ENCODE peak calls at places on chromosomes 7 and 10, in ten cellular contexts. G is CD4-positive, alpha-beta T cell; M is stomach; T is tibial artery; A is bronchial epithelial cell; D is heart right ventricle; O is A549; L is body of pancreas; K is OCI-LY7; X is cardiac fibroblast. B is an unnamed sample.

GRCh38 chr10:69558559-69558958 is 14.7 kb downstream of the NEUROG3 start:
- DNase-seq in G (no peak), M (no peak), T (no peak), A (no peak), D (no peak), O (no peak), L (no peak), K (no peak), X (no peak), B (no peak)

GRCh38 chr10:88401671-88402347 is 181.3 kb downstream of the RNLS start:
- DNase-seq in G (no peak), M (no peak), T (no peak), A (peak), D (no peak), O (no peak), L (no peak), K (no peak), X (peak), B (no peak)

GRCh38 chr7:86282014-86282682 is 361.6 kb upstream of the GRM3 start:
- DNase-seq in G (no peak), M (no peak), T (no peak), A (no peak), D (peak), O (no peak), L (no peak), K (no peak), X (no peak), B (no peak)

GRCh38 chr10:121927361-121927840 is 430 bp downstream of the ATE1 start:
- DNase-seq in G (peak), M (peak), T (peak), A (peak), D (peak), O (peak), L (peak), K (peak), X (peak), B (peak)

GRCh38 chr10:75718996-75719395 is 287.6 kb downstream of the LRMDA start:
- DNase-seq in G (no peak), M (no peak), T (no peak), A (peak), D (no peak), O (no peak), L (no peak), K (no peak), X (peak), B (no peak)

GRCh38 chr10:103149991-103150622 is 43.0 kb downstream of the NT5C2 start:
- DNase-seq in G (no peak), M (no peak), T (no peak), A (no peak), D (no peak), O (no peak), L (no peak), K (no peak), X (peak), B (no peak)

GRCh38 chr10:96746503-96746902 is 26.2 kb upstream of the PIK3AP1 start:
- DNase-seq in G (no peak), M (no peak), T (no peak), A (no peak), D (no peak), O (no peak), L (no peak), K (no peak), X (no peak), B (no peak)

GRCh38 chr7:133682364-133683181 is 429.7 kb downstream of the EXOC4 start:
- DNase-seq in G (no peak), M (no peak), T (no peak), A (no peak), D (no peak), O (no peak), L (no peak), K (no peak), X (no peak), B (no peak)

GRCh38 chr7:90595341-90595800 is 750 bp upstream of the CDK14 start:
- DNase-seq in G (no peak), M (no peak), T (no peak), A (no peak), D (no peak), O (no peak), L (no peak), K (no peak), X (peak), B (no peak)

GRCh38 chr10:130360826-130361311 is 224.7 kb downstream of the GLRX3 start:
- DNase-seq in G (no peak), M (peak), T (no peak), A (no peak), D (no peak), O (no peak), L (peak), K (no peak), X (no peak), B (no peak)

GRCh38 chr7:121449304-121449703 is 53.2 kb upstream of the FAM3C start:
- DNase-seq in G (no peak), M (no peak), T (no peak), A (peak), D (no peak), O (no peak), L (peak), K (no peak), X (peak), B (no peak)

GRCh38 chr7:44142028-44142427 is 896 bp upstream of the MYL7 start:
- DNase-seq in G (no peak), M (no peak), T (peak), A (no peak), D (no peak), O (no peak), L (no peak), K (no peak), X (no peak), B (peak)

GRCh38 chr7:73830872-73831655 is at the start of gene CLDN4:
- DNase-seq in G (no peak), M (peak), T (no peak), A (peak), D (no peak), O (no peak), L (peak), K (no peak), X (no peak), B (peak)

GRCh38 chr7:95209778-95210177 is 114.6 kb downstream of the PON1 start:
- DNase-seq in G (no peak), M (no peak), T (no peak), A (no peak), D (no peak), O (no peak), L (no peak), K (no peak), X (no peak), B (no peak)

GRCh38 chr7:55533729-55534080 is 38.6 kb downstream of the VOPP1 start:
- DNase-seq in G (no peak), M (no peak), T (no peak), A (no peak), D (no peak), O (no peak), L (no peak), K (no peak), X (no peak), B (no peak)

GRCh38 chr10:58734116-58734515 is 221.4 kb downstream of the BICC1 start:
- DNase-seq in G (no peak), M (no peak), T (no peak), A (no peak), D (no peak), O (no peak), L (no peak), K (no peak), X (peak), B (no peak)

GRCh38 chr10:31749981-31750850 is 178.4 kb downstream of the ARHGAP12 start:
- DNase-seq in G (no peak), M (no peak), T (peak), A (no peak), D (peak), O (no peak), L (peak), K (no peak), X (peak), B (peak)

GRCh38 chr10:48931188-48931587 is 8.5 kb downstream of the LRRC18 start:
- DNase-seq in G (no peak), M (no peak), T (no peak), A (no peak), D (no peak), O (no peak), L (no peak), K (no peak), X (no peak), B (no peak)

GRCh38 chr7:68865351-68865885 is 732.9 kb upstream of the AUTS2 start:
- DNase-seq in G (no peak), M (no peak), T (no peak), A (no peak), D (no peak), O (no peak), L (no peak), K (no peak), X (peak), B (no peak)

GRCh38 chr7:16268821-16269768 is 152.2 kb downstream of the CRPPA start:
- DNase-seq in G (no peak), M (no peak), T (no peak), A (peak), D (no peak), O (no peak), L (no peak), K (no peak), X (peak), B (no peak)

GRCh38 chr7:76364198-76364584 is 5.4 kb upstream of the YWHAG start:
- DNase-seq in G (no peak), M (no peak), T (no peak), A (peak), D (peak), O (no peak), L (no peak), K (no peak), X (peak), B (no peak)

GRCh38 chr10:93921338-93921737 is 27.6 kb downstream of the SLC35G1 start:
- DNase-seq in G (peak), M (no peak), T (no peak), A (no peak), D (no peak), O (no peak), L (peak), K (peak), X (no peak), B (peak)

GRCh38 chr7:56074371-56074791 is 10.3 kb downstream of the SUMF2 start:
- DNase-seq in G (peak), M (peak), T (peak), A (peak), D (peak), O (peak), L (peak), K (peak), X (peak), B (peak)

GRCh38 chr7:84790873-84791272 is 396.0 kb downstream of the SEMA3D start:
- DNase-seq in G (no peak), M (no peak), T (no peak), A (no peak), D (no peak), O (no peak), L (no peak), K (no peak), X (peak), B (no peak)

GRCh38 chr10:102611514-102612095 is 32.7 kb upstream of the TRIM8 start:
- DNase-seq in G (no peak), M (no peak), T (no peak), A (peak), D (no peak), O (no peak), L (no peak), K (no peak), X (no peak), B (no peak)

GRCh38 chr7:131879424-131879823 is 323.0 kb upstream of the PODXL start:
- DNase-seq in G (no peak), M (no peak), T (no peak), A (no peak), D (no peak), O (no peak), L (no peak), K (no peak), X (no peak), B (no peak)

GRCh38 chr10:17744395-17744841 is 7.6 kb upstream of the TMEM236 start:
- DNase-seq in G (no peak), M (no peak), T (no peak), A (no peak), D (no peak), O (no peak), L (no peak), K (peak), X (peak), B (no peak)

GRCh38 chr10:660413-660979 is 29.0 kb downstream of the DIP2C start:
- DNase-seq in G (no peak), M (no peak), T (no peak), A (no peak), D (no peak), O (no peak), L (no peak), K (no peak), X (no peak), B (no peak)

GRCh38 chr10:32961892-32962369 is 3.9 kb upstream of the ITGB1 start:
- DNase-seq in G (no peak), M (no peak), T (no peak), A (peak), D (no peak), O (no peak), L (no peak), K (peak), X (peak), B (no peak)

GRCh38 chr10:200405-200804 is 65.2 kb downstream of the ZMYND11 start:
- DNase-seq in G (no peak), M (no peak), T (no peak), A (peak), D (no peak), O (no peak), L (no peak), K (no peak), X (peak), B (no peak)

GRCh38 chr10:113003032-113003431 is 53.0 kb downstream of the TCF7L2 start:
- DNase-seq in G (no peak), M (no peak), T (no peak), A (no peak), D (no peak), O (no peak), L (no peak), K (no peak), X (no peak), B (no peak)

GRCh38 chr10:6516877-6517276 is 63.2 kb downstream of the PRKCQ start:
- DNase-seq in G (no peak), M (no peak), T (no peak), A (no peak), D (no peak), O (no peak), L (no peak), K (no peak), X (no peak), B (no peak)

GRCh38 chr7:133130166-133130565 is 48.3 kb upstream of the CHCHD3 start:
- DNase-seq in G (no peak), M (no peak), T (no peak), A (no peak), D (no peak), O (no peak), L (no peak), K (no peak), X (no peak), B (no peak)

GRCh38 chr7:47948096-47948790 is at the start of gene PKD1L1:
- DNase-seq in G (no peak), M (no peak), T (no peak), A (no peak), D (no peak), O (no peak), L (no peak), K (no peak), X (no peak), B (no peak)

GRCh38 chr7:6234384-6234783 is 38.0 kb downstream of the CYTH3 start:
- DNase-seq in G (peak), M (no peak), T (no peak), A (no peak), D (no peak), O (no peak), L (no peak), K (peak), X (no peak), B (no peak)

GRCh38 chr10:123633636-123634035 is 32.5 kb upstream of the GPR26 start:
- DNase-seq in G (no peak), M (no peak), T (no peak), A (no peak), D (no peak), O (no peak), L (no peak), K (no peak), X (no peak), B (no peak)

GRCh38 chr10:20897146-20897834 is at the start of gene NEBL:
- DNase-seq in G (no peak), M (no peak), T (no peak), A (no peak), D (peak), O (no peak), L (no peak), K (no peak), X (peak), B (no peak)

GRCh38 chr7:151351027-151351426 is 9.4 kb downstream of the NUB1 start:
- DNase-seq in G (peak), M (no peak), T (no peak), A (no peak), D (no peak), O (peak), L (no peak), K (peak), X (no peak), B (peak)

GRCh38 chr7:31882187-31882586 is 188.0 kb downstream of the PDE1C start:
- DNase-seq in G (no peak), M (no peak), T (peak), A (no peak), D (peak), O (no peak), L (peak), K (no peak), X (peak), B (no peak)

GRCh38 chr7:155466814-155467675 is 9.1 kb downstream of the EN2 start:
- DNase-seq in G (no peak), M (no peak), T (no peak), A (no peak), D (no peak), O (no peak), L (peak), K (no peak), X (no peak), B (peak)

DNA sequence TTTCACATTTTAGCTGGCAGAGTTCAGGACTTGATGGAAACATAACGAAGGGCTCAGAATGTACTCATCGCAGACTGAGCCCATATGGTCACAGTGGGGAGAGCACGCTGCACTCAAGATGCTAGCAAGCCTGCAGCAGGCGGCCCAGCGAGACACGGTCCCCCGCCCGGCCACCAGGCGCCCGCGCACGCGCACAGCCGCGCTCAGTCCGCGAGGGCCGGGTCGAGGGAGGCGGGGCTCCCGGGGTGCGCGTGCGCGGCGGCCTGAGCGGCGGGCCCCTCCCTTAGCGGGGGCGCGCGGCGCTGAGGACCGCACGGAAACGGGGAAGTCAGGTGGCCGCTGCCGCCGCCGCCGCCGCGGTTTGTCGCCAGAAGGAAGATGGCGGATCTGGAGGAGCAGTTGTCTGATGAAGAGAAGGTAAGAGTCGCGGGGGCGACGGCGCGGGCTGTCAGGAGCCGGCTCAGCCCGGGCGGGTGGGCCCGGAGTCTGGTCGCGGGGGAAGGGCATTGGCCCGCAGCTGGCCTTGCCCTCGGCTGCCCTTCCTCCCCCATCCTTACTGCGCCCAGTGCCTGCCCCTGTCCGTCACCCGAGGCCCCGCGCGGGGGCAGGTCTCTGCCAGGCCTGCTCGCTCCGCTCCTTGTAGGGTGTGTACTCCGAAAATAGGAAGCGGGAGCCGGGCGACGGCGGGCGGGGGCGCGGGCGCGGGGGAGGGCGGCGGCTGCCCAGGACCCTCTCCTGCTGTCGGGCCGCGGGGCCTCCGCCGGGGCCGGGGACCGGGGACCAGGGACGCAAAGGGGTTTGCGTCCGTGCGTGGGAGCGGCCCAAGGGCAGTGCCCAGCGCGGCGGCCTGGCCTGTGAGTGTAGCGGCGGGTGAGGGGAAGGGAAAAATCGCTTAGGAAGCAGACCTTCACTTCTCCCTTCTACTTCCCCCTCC is at the start of gene CAPZA2:
- DNase-seq in G (peak), M (peak), T (peak), A (peak), D (peak), O (peak), L (peak), K (peak), X (peak), B (peak)
- TF ChIP-seq CTCF in G (peak), M (no peak), T (peak), A (peak), D (peak), O (no peak), L (peak), K (peak), X (no peak), B (peak)

DNA sequence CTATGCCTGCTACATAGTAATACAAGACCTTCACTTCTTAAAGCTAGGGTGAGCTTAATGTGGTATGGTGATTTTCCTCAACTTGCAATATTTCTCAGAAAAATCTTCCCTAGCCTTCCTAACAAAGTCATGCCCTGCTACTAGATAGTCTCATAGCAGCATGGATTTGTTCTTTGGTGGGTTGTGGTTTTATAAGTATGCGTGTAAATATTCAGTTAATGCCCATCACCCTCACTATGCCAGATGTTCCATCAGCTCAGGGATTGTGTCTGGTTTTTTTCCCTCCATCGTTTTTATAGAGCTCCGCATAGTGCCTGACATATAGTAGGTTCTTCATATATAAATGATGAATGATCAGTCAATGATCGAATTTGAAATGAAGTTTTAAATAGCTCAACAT is 182.8 kb downstream of the CREB5 start:
- DNase-seq in G (no peak), M (no peak), T (no peak), A (no peak), D (no peak), O (no peak), L (no peak), K (no peak), X (no peak), B (no peak)
- TF ChIP-seq CTCF in G (no peak), M (no peak), T (no peak), A (no peak), D (no peak), O (no peak), L (no peak), K (no peak), X (no peak), B (no peak)

GRCh38 chr10:43197834-43198681 is 59.8 kb downstream of the CSGALNACT2 start:
- DNase-seq in G (no peak), M (peak), T (peak), A (no peak), D (no peak), O (peak), L (no peak), K (peak), X (no peak), B (peak)
- TF ChIP-seq CTCF in G (no peak), M (no peak), T (no peak), A (peak), D (no peak), O (no peak), L (no peak), K (peak), X (peak), B (peak)

GRCh38 chr7:1419688-1420087 is 39.6 kb downstream of the MICALL2 start:
- DNase-seq in G (no peak), M (no peak), T (no peak), A (no peak), D (no peak), O (no peak), L (no peak), K (no peak), X (no peak), B (no peak)
- TF ChIP-seq CTCF in G (no peak), M (no peak), T (no peak), A (no peak), D (no peak), O (no peak), L (no peak), K (no peak), X (no peak), B (no peak)

GRCh38 chr10:124792998-124793352 is 1.3 kb upstream of the EEF1AKMT2 start:
- DNase-seq in G (no peak), M (no peak), T (no peak), A (no peak), D (no peak), O (no peak), L (no peak), K (no peak), X (no peak), B (no peak)

GRCh38 chr10:124791378-124792348 is at the start of gene EEF1AKMT2:
- DNase-seq in G (peak), M (peak), T (peak), A (peak), D (peak), O (peak), L (peak), K (peak), X (peak), B (peak)
- TF ChIP-seq CTCF in G (no peak), M (no peak), T (peak), A (peak), D (peak), O (peak), L (peak), K (peak), X (peak), B (no peak)

B was measured in glutamatergic neuron.